ENCODE peak calls at places on chromosomes 5 and 9, in four cellular contexts. P is colonic mucosa, O is progenitor cell of endocrine pancreas, Q is fibroblast of pulmonary artery. R is an unnamed sample.

GRCh38 chr9:108486791-108487190 is 369.0 kb downstream of the ACTL7B start:
- DNase-seq in P (no peak), O (no peak), Q (no peak), R (no peak)

GRCh38 chr9:79946718-79947117 is 375.0 kb downstream of the TLE4 start:
- DNase-seq in Q (peak), P (no peak), O (no peak), R (no peak)

GRCh38 chr5:30475429-30475828 is 718.1 kb upstream of the CDH6 start:
- DNase-seq in P (no peak), O (no peak), Q (no peak), R (no peak)

GRCh38 chr5:37838152-37838932 is 1.5 kb downstream of the GDNF start:
- DNase-seq in O (no peak), Q (peak), P (no peak), R (no peak)

GRCh38 chr9:128323192-128323730 is 622 bp downstream of the COQ4 start:
- DNase-seq in P (no peak), O (no peak), Q (peak), R (no peak)

GRCh38 chr5:9621379-9621903 is 8.7 kb downstream of the TAS2R1 start:
- DNase-seq in Q (peak), P (no peak), O (no peak), R (peak)

GRCh38 chr9:98908897-98909634 is 34.6 kb upstream of the COL15A1 start:
- DNase-seq in Q (peak), O (no peak), P (no peak), R (peak)

GRCh38 chr5:126354012-126354856 is 69.0 kb upstream of the GRAMD2B start:
- DNase-seq in P (no peak), O (no peak), Q (peak), R (peak)

DNA sequence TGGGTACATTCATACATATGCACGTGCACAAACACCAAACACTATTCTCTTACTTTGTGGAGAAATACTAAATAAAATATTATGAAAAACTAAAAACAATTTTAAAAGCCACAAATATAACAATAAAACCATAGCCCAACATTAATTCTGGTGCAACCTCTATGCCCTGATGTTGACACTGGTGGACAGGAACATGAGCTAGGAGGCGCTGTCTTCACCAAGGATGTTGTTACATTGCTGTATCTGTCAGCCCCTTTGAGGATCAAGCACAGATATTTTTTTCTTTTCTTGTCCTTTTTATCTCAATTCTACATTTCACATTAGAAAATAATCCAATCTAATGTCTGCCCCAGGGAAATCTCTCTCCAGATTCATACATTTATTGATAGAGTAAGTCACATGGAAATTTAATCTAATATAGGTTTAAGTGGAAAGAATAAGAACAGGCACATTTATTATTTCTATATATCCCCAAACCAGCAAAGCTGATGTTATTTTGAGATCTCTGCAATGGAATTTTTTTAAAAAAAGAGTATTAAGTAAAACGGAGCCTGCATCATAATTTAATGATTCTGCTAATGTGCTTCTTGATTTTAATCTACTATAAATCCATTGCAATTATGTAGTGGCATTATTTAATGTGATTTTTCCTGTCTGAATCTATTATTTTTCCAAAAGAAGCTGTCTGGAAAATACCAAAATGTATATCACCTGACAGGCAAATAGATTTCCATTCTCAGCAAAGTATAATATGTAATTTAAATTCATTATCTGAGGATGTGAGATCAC is 716.5 kb downstream of the MTRR start:
- DNase-seq in Q (peak), O (no peak), P (no peak), R (no peak)
- TF ChIP-seq CTCF in Q (peak), O (no peak), P (no peak), R (peak)

DNA sequence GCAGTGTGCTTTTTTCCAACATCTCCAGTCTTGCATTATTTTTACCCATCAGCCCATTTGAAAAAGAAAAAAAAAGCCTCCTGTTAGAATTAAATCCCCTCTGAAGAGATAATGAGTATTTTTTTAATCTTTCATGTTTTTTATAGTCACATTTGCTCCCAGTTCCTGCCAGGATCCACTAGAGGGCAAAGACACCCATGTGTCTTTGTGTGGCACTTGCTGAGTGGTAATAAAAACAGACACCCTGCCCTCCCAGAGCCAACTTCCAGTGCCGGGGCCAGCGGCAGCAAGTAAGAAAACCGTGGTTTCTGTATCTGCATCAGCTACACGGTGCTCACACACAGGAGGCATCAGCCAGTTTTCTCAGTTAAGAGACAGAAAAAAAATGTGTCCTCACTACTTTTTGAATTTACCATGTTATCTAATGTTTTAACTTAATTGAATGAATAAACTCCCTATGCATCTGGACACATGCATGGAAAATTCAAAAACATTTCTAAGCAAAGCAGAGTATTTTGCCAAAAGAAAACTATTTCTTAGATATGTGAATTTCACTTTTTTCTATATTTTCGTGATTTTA is 70.2 kb upstream of the PLEKHG4B start:
- DNase-seq in Q (peak), O (no peak), P (no peak), R (no peak)
- TF ChIP-seq CTCF in Q (peak), O (peak), P (no peak), R (peak)

GRCh38 chr5:140806834-140807775 is at the start of gene PCDHA4:
- DNase-seq in Q (peak), P (peak), O (peak), R (no peak)
- TF ChIP-seq CTCF in Q (peak), P (no peak), O (peak), R (peak)

GRCh38 chr5:154940375-154940771 is 500 bp upstream of the MRPL22 start:
- DNase-seq in Q (no peak), O (no peak), P (no peak), R (no peak)

GRCh38 chr5:154943527-154943926 is 2.7 kb downstream of the MRPL22 start:
- DNase-seq in Q (no peak), P (no peak), O (no peak), R (no peak)

GRCh38 chr5:154944716-154945115 is 3.8 kb downstream of the MRPL22 start:
- DNase-seq in O (no peak), P (no peak), Q (no peak), R (no peak)

GRCh38 chr5:154937718-154938466 is at the start of gene GEMIN5:
- DNase-seq in P (peak), Q (peak), O (peak), R (peak)

DNA sequence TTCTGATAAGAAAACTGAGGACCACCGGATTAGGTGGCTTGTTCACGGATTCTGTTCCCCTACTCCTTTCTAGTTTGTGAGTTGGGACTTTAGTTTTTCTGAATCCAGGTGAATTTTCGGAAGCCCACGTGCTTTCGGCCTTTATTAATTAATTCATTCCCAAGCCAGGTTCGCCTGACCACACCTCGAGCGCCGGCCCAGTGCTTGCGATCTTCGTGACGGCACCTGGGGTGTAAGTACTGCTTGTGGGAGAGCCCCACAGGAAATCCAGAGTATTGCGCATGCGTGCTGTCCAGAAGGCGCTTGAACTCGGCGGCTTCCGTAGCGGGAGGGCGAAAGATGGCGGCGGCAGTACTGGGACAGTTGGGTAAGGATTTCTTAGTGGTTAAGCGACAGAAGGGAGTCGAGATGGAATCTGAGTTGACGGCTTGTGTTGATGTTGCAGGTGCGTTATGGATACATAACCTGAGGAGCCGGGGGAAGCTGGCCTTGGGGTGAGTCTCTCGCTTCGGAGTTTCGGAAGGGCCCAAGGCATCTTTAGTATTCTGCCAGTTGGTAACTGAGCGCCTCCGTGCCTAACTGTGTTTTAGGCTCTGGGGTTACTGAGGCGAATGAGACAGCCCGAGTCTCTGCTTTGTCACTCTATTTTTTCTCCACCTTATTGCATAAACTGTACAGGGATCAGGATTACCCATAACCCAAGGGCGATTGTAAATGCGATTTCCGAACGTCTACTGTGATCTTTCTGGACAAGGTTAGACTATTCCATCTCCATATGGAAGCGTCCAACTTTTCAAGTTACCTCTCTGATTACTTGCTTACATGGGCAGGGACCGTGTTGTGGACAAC is at the start of gene MRPL22:
- DNase-seq in Q (peak), P (peak), O (peak), R (peak)
- TF ChIP-seq CTCF in Q (no peak), P (no peak), O (no peak), R (no peak)

GRCh38 chr5:58505502-58505901 is 14.3 kb downstream of the GAPT start:
- DNase-seq in P (no peak), Q (no peak), O (no peak), R (no peak)

GRCh38 chr5:58499231-58499630 is 8.0 kb downstream of the GAPT start:
- DNase-seq in P (no peak), Q (no peak), O (no peak), R (no peak)

GRCh38 chr5:58499951-58500350 is 8.7 kb downstream of the GAPT start:
- DNase-seq in Q (no peak), O (no peak), P (no peak), R (no peak)

GRCh38 chr5:58503634-58504033 is 12.4 kb downstream of the GAPT start:
- DNase-seq in P (no peak), O (no peak), Q (no peak), R (no peak)

GRCh38 chr5:58502032-58502431 is 10.8 kb downstream of the GAPT start:
- DNase-seq in P (no peak), Q (no peak), O (no peak), R (no peak)
- TF ChIP-seq CTCF in P (no peak), Q (no peak), O (peak), R (no peak)

DNA sequence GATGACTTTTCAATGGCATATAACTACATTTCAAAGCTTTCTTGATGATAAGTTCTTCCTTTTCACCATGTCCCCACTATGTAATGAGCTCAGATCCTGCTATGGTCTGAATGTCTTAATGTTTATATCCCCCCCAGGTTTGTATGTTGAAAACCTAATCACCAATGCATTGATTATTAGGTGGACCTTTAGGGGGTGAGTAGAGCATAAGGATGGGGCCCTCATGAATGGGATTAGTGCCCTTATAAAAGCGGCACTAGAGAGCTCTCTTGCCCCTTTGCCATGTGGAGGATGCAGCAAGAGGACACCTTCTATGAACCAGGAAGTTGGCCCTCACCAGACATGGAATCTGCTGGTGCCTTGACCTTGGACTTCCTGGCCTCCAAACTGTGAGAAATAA is 316.8 kb downstream of the ARHGEF28 start:
- DNase-seq in Q (no peak), P (no peak), O (no peak), R (no peak)
- TF ChIP-seq CTCF in Q (no peak), P (no peak), O (no peak), R (no peak)

GRCh38 chr5:80701597-80701996 is 46.8 kb upstream of the DHFR start:
- DNase-seq in O (no peak), P (no peak), Q (peak), R (no peak)
- TF ChIP-seq CTCF in O (no peak), P (no peak), Q (no peak), R (no peak)